ENCODE peak calls at places on chromosomes 4 and X, in seven cellular contexts. Y, A, E, N, I, H and T are unnamed samples.

GRCh38 chrX:13545731-13546130 is 23.7 kb upstream of the EGFL6 start:
- DNase-seq in I (no peak), H (no peak), A (no peak), Y (no peak), E (no peak), N (no peak), T (no peak)

GRCh38 chr4:2096073-2096609 is 37.0 kb downstream of the NAT8L start:
- DNase-seq in E (no peak), Y (no peak), A (no peak), N (no peak), H (no peak), I (no peak), T (no peak)

GRCh38 chrX:15340867-15341266 is 5.5 kb upstream of the PIGA start:
- DNase-seq in H (no peak), N (no peak), Y (no peak), I (no peak), E (no peak), A (no peak), T (no peak)

GRCh38 chr4:185312699-185313098 is 83.0 kb downstream of the LRP2BP start:
- DNase-seq in E (no peak), I (no peak), H (no peak), N (no peak), A (no peak), Y (no peak), T (no peak)

GRCh38 chr4:124710253-124710849 is 2.2 kb downstream of the ANKRD50 start:
- DNase-seq in I (no peak), A (no peak), E (no peak), H (no peak), N (no peak), Y (no peak), T (no peak)

GRCh38 chr4:73599182-73599581 is 21.1 kb downstream of the RASSF6 start:
- DNase-seq in E (no peak), I (no peak), A (no peak), H (no peak), Y (peak), N (no peak), T (no peak)

GRCh38 chr4:117478702-117479101 is 393.3 kb upstream of the TRAM1L1 start:
- DNase-seq in H (no peak), I (no peak), Y (no peak), A (no peak), N (no peak), E (no peak), T (no peak)

GRCh38 chr4:61555789-61556188 is 355.7 kb downstream of the ADGRL3 start:
- DNase-seq in E (no peak), I (no peak), N (no peak), Y (no peak), A (peak), H (no peak), T (no peak)

GRCh38 chr4:13455411-13455810 is 28.7 kb downstream of the RAB28 start:
- DNase-seq in A (no peak), H (no peak), Y (peak), N (no peak), E (no peak), I (no peak), T (no peak)

GRCh38 chrX:27186671-27187070 is 276.5 kb downstream of the PPP4R3C start:
- DNase-seq in H (no peak), A (peak), Y (peak), N (peak), I (peak), E (no peak), T (no peak)

GRCh38 chrX:44094821-44095530 is 121.8 kb upstream of the NDP start:
- DNase-seq in I (no peak), H (no peak), Y (no peak), E (no peak), A (no peak), N (no peak), T (no peak)

GRCh38 chr4:155657169-155657568 is 9.5 kb upstream of the GUCY1A1 start:
- DNase-seq in I (no peak), E (no peak), N (no peak), H (no peak), A (no peak), Y (no peak), T (no peak)

GRCh38 chrX:135931644-135932487 is 38.4 kb downstream of the SAGE1 start:
- DNase-seq in E (no peak), Y (peak), A (peak), H (peak), N (peak), I (peak), T (no peak)

GRCh38 chr4:80204433-80204832 is 7.1 kb downstream of the PRDM8 start:
- DNase-seq in H (no peak), I (no peak), A (no peak), Y (no peak), N (peak), E (no peak), T (no peak)

GRCh38 chrX:9569875-9570274 is 105.0 kb downstream of the TBL1X start:
- DNase-seq in E (no peak), I (no peak), A (no peak), N (no peak), Y (no peak), H (no peak), T (no peak)

GRCh38 chrX:373641-374471 is 12.9 kb downstream of the PPP2R3B start:
- DNase-seq in E (no peak), Y (peak), H (peak), A (peak), I (peak), N (peak), T (no peak)

GRCh38 chr4:81919238-81919637 is 447.5 kb upstream of the RASGEF1B start:
- DNase-seq in H (no peak), E (no peak), Y (no peak), I (no peak), N (no peak), A (no peak), T (no peak)

GRCh38 chrX:54894159-54894558 is 26.5 kb upstream of the TRO start:
- DNase-seq in N (no peak), A (no peak), Y (no peak), I (no peak), H (no peak), E (no peak), T (no peak)

GRCh38 chrX:154738013-154738738 is 12.7 kb downstream of the GAB3 start:
- DNase-seq in H (no peak), N (no peak), E (no peak), Y (peak), A (peak), I (no peak), T (no peak)

GRCh38 chr4:44931720-44932119 is 205.4 kb upstream of the GNPDA2 start:
- DNase-seq in Y (no peak), A (no peak), N (no peak), H (no peak), E (no peak), I (no peak), T (no peak)

GRCh38 chr4:76206222-76206942 is 7.2 kb downstream of the SCARB2 start:
- DNase-seq in I (peak), N (no peak), H (no peak), A (no peak), Y (no peak), E (peak), T (no peak)

GRCh38 chr4:11497212-11497806 is 68.6 kb upstream of the HS3ST1 start:
- DNase-seq in E (no peak), A (no peak), I (no peak), H (no peak), N (no peak), Y (no peak), T (no peak)

GRCh38 chrX:34063616-34064015 is 68.5 kb downstream of the FAM47A start:
- DNase-seq in E (no peak), H (no peak), N (no peak), I (no peak), A (no peak), Y (no peak), T (no peak)

GRCh38 chrX:40278340-40279090 is 180.8 kb upstream of the BCOR start:
- DNase-seq in Y (no peak), I (no peak), N (no peak), E (no peak), A (no peak), H (no peak), T (peak)

GRCh38 chr4:96009720-96010119 is 169.8 kb downstream of the PDHA2 start:
- DNase-seq in H (no peak), A (no peak), I (no peak), E (no peak), N (no peak), Y (no peak), T (no peak)

GRCh38 chr4:81314196-81314896 is 99.3 kb upstream of the PRKG2 start:
- DNase-seq in N (no peak), A (no peak), Y (peak), H (no peak), E (no peak), I (no peak), T (no peak)

GRCh38 chrX:13250831-13251612 is 68.8 kb downstream of the ATXN3L start:
- DNase-seq in N (no peak), I (no peak), A (peak), E (no peak), H (no peak), Y (peak), T (no peak)

GRCh38 chr4:602559-602942 is 22.8 kb upstream of the PDE6B start:
- DNase-seq in A (peak), E (no peak), Y (no peak), I (peak), N (peak), H (peak), T (peak)

DNA sequence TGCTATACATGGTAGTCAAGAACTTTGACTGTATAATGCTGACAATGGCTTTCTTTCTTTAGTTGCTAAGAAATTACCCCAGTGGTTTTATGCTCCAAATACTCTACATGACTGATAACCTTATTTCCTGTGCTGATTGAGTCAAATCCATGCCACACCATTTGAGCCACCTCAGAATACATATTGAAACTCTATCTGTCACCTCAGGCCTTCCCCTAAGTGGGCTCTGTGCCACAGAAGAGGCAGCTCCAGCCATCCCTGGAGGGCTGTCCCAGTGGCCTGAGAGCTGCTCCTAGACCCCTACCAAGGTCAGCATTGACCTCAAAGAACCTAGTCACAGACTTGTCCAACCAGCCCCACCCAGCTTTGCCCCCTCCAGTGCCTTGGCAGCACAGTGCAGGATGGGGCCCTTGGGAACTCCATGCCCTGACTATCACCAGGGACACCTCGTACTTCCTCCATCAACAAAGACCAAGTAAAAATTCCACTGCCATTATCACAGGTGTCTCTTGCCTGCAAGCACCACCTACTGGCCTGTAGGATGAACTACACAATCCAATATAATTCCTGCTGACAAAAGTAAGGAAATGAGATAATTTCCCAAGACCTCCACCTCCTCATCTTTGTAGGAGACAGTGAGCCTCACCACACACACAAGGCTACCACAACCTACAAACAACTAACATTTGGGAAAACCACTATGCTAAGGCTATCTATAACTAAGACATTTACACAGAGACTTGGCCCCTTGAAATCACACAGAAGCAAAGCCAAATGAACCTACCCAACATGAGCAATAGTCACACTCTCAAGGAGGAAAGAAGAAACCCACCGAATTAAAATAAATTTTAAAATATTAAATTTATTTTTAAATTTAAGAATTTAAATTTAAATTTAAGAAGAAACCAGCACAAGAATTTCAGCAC is 239.9 kb downstream of the NKX6-1 start:
- DNase-seq in I (no peak), E (no peak), A (no peak), H (no peak), N (no peak), Y (peak), T (no peak)
- TF ChIP-seq CTCF in I (peak), E (peak), A (peak), H (peak), N (peak), Y (peak), T (no peak)

GRCh38 chrX:42619068-42619467 is 158.9 kb downstream of the PPP1R2C start:
- DNase-seq in E (no peak), A (no peak), I (no peak), Y (no peak), H (no peak), N (no peak), T (no peak)

GRCh38 chrX:42616981-42617380 is 161.0 kb downstream of the PPP1R2C start:
- DNase-seq in H (no peak), E (no peak), Y (no peak), A (no peak), I (no peak), N (no peak), T (no peak)

GRCh38 chrX:42615161-42615563 is 162.8 kb downstream of the PPP1R2C start:
- DNase-seq in E (no peak), A (no peak), I (peak), N (no peak), H (no peak), Y (no peak), T (no peak)
- TF ChIP-seq CTCF in E (no peak), A (no peak), I (no peak), N (no peak), H (peak), Y (peak), T (no peak)

GRCh38 chr4:183670251-183670650 is 11.2 kb downstream of the TRAPPC11 start:
- DNase-seq in A (no peak), I (no peak), N (no peak), H (no peak), Y (no peak), E (no peak), T (no peak)
- TF ChIP-seq CTCF in A (no peak), I (no peak), N (no peak), H (no peak), Y (no peak), E (no peak), T (no peak)

GRCh38 chr4:9927317-9928007 is 93.8 kb downstream of the SLC2A9 start:
- DNase-seq in E (no peak), Y (no peak), H (no peak), A (no peak), I (no peak), N (no peak), T (no peak)
- TF ChIP-seq CTCF in E (no peak), Y (no peak), H (no peak), A (no peak), I (no peak), N (no peak), T (no peak)